ENCODE peak calls at places on chromosome 4, in five cellular contexts. One of them, this sample, is unnamed.
A peak's percentile ranks its signal among the peaks of the same experiment; 100 is the strongest.

GRCh38 chr4:57037982-57038604 is 59.4 kb downstream of the POLR2B start:
- DNase-seq in CD4-positive, alpha-beta memory T cell: no peak
- DNase-seq in transverse colon: peak; percentile 67
- DNase-seq in fibroblast of lung: no peak
- DNase-seq in OCI-LY7: peak; percentile 19
- DNase-seq in this sample: no peak

GRCh38 chr4:124537971-124538370 is 174.6 kb downstream of the ANKRD50 start:
- DNase-seq in CD4-positive, alpha-beta memory T cell: no peak
- DNase-seq in fibroblast of lung: no peak
- DNase-seq in transverse colon: no peak
- DNase-seq in OCI-LY7: no peak
- DNase-seq in this sample: no peak

GRCh38 chr4:7649741-7650531 is 215.2 kb upstream of the PSAPL1 start:
- DNase-seq in fibroblast of lung: peak; percentile 99
- DNase-seq in OCI-LY7: peak; percentile 67
- DNase-seq in transverse colon: peak; percentile 24
- DNase-seq in CD4-positive, alpha-beta memory T cell: peak; percentile 50
- DNase-seq in this sample: peak; percentile 44

GRCh38 chr4:74206088-74206826 is 48.3 kb downstream of the MTHFD2L start:
- DNase-seq in CD4-positive, alpha-beta memory T cell: no peak
- DNase-seq in transverse colon: no peak
- DNase-seq in fibroblast of lung: peak; percentile 97
- DNase-seq in OCI-LY7: no peak
- DNase-seq in this sample: no peak

GRCh38 chr4:112978691-112979472 is 70.6 kb upstream of the ANK2 start:
- DNase-seq in CD4-positive, alpha-beta memory T cell: no peak
- DNase-seq in fibroblast of lung: peak; percentile 40
- DNase-seq in transverse colon: no peak
- DNase-seq in OCI-LY7: no peak
- DNase-seq in this sample: no peak

GRCh38 chr4:60463846-60464502 is 736.2 kb upstream of the ADGRL3 start:
- DNase-seq in fibroblast of lung: peak; percentile 1
- DNase-seq in OCI-LY7: no peak
- DNase-seq in transverse colon: no peak
- DNase-seq in CD4-positive, alpha-beta memory T cell: no peak
- DNase-seq in this sample: no peak

GRCh38 chr4:10013722-10014121 is 7.6 kb downstream of the SLC2A9 start:
- DNase-seq in transverse colon: peak; percentile 80
- DNase-seq in CD4-positive, alpha-beta memory T cell: no peak
- DNase-seq in fibroblast of lung: no peak
- DNase-seq in OCI-LY7: peak; percentile 39
- DNase-seq in this sample: no peak

GRCh38 chr4:174036111-174036510 is 247.4 kb downstream of the FBXO8 start:
- DNase-seq in CD4-positive, alpha-beta memory T cell: no peak
- DNase-seq in OCI-LY7: no peak
- DNase-seq in fibroblast of lung: no peak
- DNase-seq in transverse colon: no peak
- DNase-seq in this sample: no peak

GRCh38 chr4:86280246-86280645 is 79.6 kb downstream of the MAPK10 start:
- DNase-seq in fibroblast of lung: peak; percentile 45
- DNase-seq in CD4-positive, alpha-beta memory T cell: no peak
- DNase-seq in transverse colon: no peak
- DNase-seq in OCI-LY7: no peak
- DNase-seq in this sample: no peak

GRCh38 chr4:3482707-3483106 is 19.6 kb downstream of the DOK7 start:
- DNase-seq in fibroblast of lung: no peak
- DNase-seq in OCI-LY7: no peak
- DNase-seq in CD4-positive, alpha-beta memory T cell: no peak
- DNase-seq in transverse colon: no peak
- DNase-seq in this sample: no peak
- H3K4me1 ChIP-seq in fibroblast of lung: no peaks in the 10 kb centered on the region
- H3K4me1 ChIP-seq in OCI-LY7: peaks cover 31% of the 10 kb centered on the region
- H3K4me1 ChIP-seq in CD4-positive, alpha-beta memory T cell: peaks cover 7% of the 10 kb centered on the region
- H3K4me1 ChIP-seq in transverse colon: peaks cover 2% of the 10 kb centered on the region
- H3K4me1 ChIP-seq in this sample: peaks cover 13% of the 10 kb centered on the region

GRCh38 chr4:94068712-94069111 is 139.0 kb upstream of the SMARCAD1 start:
- DNase-seq in CD4-positive, alpha-beta memory T cell: no peak
- DNase-seq in OCI-LY7: no peak
- DNase-seq in transverse colon: no peak
- DNase-seq in fibroblast of lung: no peak
- DNase-seq in this sample: no peak
- H3K4me3 ChIP-seq in CD4-positive, alpha-beta memory T cell: no peak overlapping the region
- H3K4me3 ChIP-seq in OCI-LY7: no peak overlapping the region
- H3K4me3 ChIP-seq in transverse colon: no peak overlapping the region
- H3K4me3 ChIP-seq in fibroblast of lung: no peak overlapping the region
- H3K4me3 ChIP-seq in this sample: no peak overlapping the region

GRCh38 chr4:42673084-42673429 is 16.2 kb upstream of the ATP8A1 start:
- DNase-seq in OCI-LY7: peak; percentile 42
- DNase-seq in CD4-positive, alpha-beta memory T cell: no peak
- DNase-seq in transverse colon: no peak
- DNase-seq in fibroblast of lung: peak; percentile 37
- DNase-seq in this sample: peak; percentile 44

GRCh38 chr4:42672359-42673083 is 15.6 kb upstream of the ATP8A1 start:
- DNase-seq in transverse colon: no peak
- DNase-seq in CD4-positive, alpha-beta memory T cell: no peak
- DNase-seq in OCI-LY7: no peak
- DNase-seq in fibroblast of lung: no peak
- DNase-seq in this sample: no peak

GRCh38 chr4:42676066-42676951 is 19.4 kb upstream of the ATP8A1 start:
- DNase-seq in transverse colon: no peak
- DNase-seq in fibroblast of lung: no peak
- DNase-seq in OCI-LY7: no peak
- DNase-seq in CD4-positive, alpha-beta memory T cell: no peak
- DNase-seq in this sample: no peak

GRCh38 chr4:42678512-42678911 is 21.6 kb upstream of the ATP8A1 start:
- DNase-seq in CD4-positive, alpha-beta memory T cell: no peak
- DNase-seq in OCI-LY7: peak; percentile 65
- DNase-seq in transverse colon: no peak
- DNase-seq in fibroblast of lung: no peak
- DNase-seq in this sample: no peak
- H3K27ac ChIP-seq in CD4-positive, alpha-beta memory T cell: no peak overlapping the region
- H3K27ac ChIP-seq in OCI-LY7: peak overlapping the region; percentile 64
- H3K27ac ChIP-seq in transverse colon: no peak overlapping the region
- H3K27ac ChIP-seq in fibroblast of lung: no peak overlapping the region
- H3K27ac ChIP-seq in this sample: no peak overlapping the region

DNA sequence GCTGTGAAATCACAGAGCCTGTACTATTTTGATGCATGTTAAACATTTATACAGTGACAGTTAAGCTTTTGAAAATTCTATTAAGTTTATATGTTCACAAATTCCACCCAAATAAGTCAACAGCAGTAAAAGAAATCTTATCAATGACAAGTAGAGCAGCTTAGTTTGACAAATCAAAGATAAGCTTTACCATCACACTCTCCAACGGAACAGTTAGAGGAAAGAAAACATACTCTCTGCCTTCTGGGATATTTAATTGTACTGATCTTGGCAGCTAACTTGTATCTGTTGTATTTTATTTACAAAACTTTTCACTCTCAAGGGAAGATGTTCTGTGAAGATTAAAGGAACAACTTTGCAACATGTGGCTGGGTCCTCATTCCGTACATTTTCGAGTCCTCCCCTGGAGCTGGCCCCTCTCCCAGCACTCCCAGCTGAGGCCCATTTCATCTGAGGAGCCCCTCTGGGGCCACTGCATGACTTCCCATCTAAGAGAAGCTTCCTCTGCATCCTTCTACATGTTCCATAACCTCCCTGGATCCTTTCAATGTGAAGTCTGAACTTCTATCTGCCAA is 74.4 kb downstream of the RPS3A start:
- DNase-seq in transverse colon: peak; percentile 39
- DNase-seq in OCI-LY7: no peak
- DNase-seq in CD4-positive, alpha-beta memory T cell: no peak
- DNase-seq in fibroblast of lung: peak; percentile 8
- DNase-seq in this sample: no peak
- H3K4me1 ChIP-seq in transverse colon: no peaks in the 10 kb centered on the region
- H3K4me1 ChIP-seq in OCI-LY7: no peaks in the 10 kb centered on the region
- H3K4me1 ChIP-seq in CD4-positive, alpha-beta memory T cell: no peaks in the 10 kb centered on the region
- H3K4me1 ChIP-seq in fibroblast of lung: peaks cover 1% of the 10 kb centered on the region
- H3K4me1 ChIP-seq in this sample: no peaks in the 10 kb centered on the region

GRCh38 chr4:183728223-183729068 is 69.4 kb downstream of the TRAPPC11 start:
- DNase-seq in CD4-positive, alpha-beta memory T cell: no peak
- DNase-seq in fibroblast of lung: no peak
- DNase-seq in OCI-LY7: no peak
- DNase-seq in transverse colon: no peak
- DNase-seq in this sample: no peak

GRCh38 chr4:183721207-183722081 is 62.4 kb downstream of the TRAPPC11 start:
- DNase-seq in CD4-positive, alpha-beta memory T cell: peak; percentile 40
- DNase-seq in OCI-LY7: no peak
- DNase-seq in fibroblast of lung: peak; percentile 20
- DNase-seq in transverse colon: peak; percentile 83
- DNase-seq in this sample: peak; percentile 48

GRCh38 chr4:183727482-183727881 is 68.4 kb downstream of the TRAPPC11 start:
- DNase-seq in CD4-positive, alpha-beta memory T cell: no peak
- DNase-seq in fibroblast of lung: no peak
- DNase-seq in transverse colon: no peak
- DNase-seq in OCI-LY7: no peak
- DNase-seq in this sample: no peak

GRCh38 chr4:183722738-183723560 is 63.9 kb downstream of the TRAPPC11 start:
- DNase-seq in CD4-positive, alpha-beta memory T cell: peak; percentile 42
- DNase-seq in transverse colon: peak; percentile 80
- DNase-seq in fibroblast of lung: peak; percentile 37
- DNase-seq in OCI-LY7: no peak
- DNase-seq in this sample: peak; percentile 27

DNA sequence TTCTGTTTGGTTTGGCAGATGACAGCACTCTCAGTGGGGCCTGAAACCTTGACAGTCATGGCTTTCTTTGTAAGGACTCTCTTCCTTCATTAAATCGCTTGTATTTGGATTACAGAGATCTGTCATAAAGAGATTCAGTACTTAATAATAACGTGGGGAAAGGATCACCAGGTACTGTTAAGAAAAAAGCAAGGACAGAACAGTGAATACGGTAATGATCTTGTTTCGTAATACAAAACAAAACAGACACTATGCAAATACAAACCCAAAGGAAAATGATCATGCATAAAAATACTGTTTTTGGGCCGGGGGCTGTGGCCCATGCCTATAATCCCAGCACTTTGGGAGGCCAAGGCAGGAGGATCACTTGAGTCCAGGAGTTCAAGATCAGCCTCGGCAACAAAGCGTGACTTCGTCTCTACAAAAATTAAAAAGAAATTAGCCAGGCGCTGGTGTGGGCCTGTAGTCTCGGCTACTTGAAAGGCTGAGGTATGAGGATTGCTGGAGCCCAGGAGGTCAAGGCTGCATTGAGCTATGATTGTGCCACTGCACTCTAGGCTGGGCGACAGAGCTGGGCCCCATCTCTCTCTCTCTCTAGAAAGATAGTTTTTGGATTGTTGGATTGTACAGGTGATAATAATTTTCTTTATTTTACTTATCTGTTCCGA is 64.6 kb downstream of the TRAPPC11 start:
- DNase-seq in transverse colon: no peak
- DNase-seq in CD4-positive, alpha-beta memory T cell: no peak
- DNase-seq in OCI-LY7: no peak
- DNase-seq in fibroblast of lung: no peak
- DNase-seq in this sample: no peak
- H3K4me3 ChIP-seq in transverse colon: no peak overlapping the region
- H3K4me3 ChIP-seq in CD4-positive, alpha-beta memory T cell: peak overlapping the region; percentile 64
- H3K4me3 ChIP-seq in OCI-LY7: no peak overlapping the region
- H3K4me3 ChIP-seq in fibroblast of lung: no peak overlapping the region
- H3K4me3 ChIP-seq in this sample: peak overlapping the region; percentile 20

GRCh38 chr4:140004580-140005314 is 149.2 kb downstream of the MAML3 start:
- DNase-seq in transverse colon: no peak
- DNase-seq in CD4-positive, alpha-beta memory T cell: no peak
- DNase-seq in OCI-LY7: no peak
- DNase-seq in fibroblast of lung: peak; percentile 73
- DNase-seq in this sample: no peak
- H3K27ac ChIP-seq in transverse colon: no peak overlapping the region
- H3K27ac ChIP-seq in CD4-positive, alpha-beta memory T cell: no peak overlapping the region
- H3K27ac ChIP-seq in OCI-LY7: no peak overlapping the region
- H3K27ac ChIP-seq in fibroblast of lung: no peak overlapping the region
- H3K27ac ChIP-seq in this sample: no peak overlapping the region

This sample was measured in CD8-positive, alpha-beta T cell.